ENCODE peak calls at places on chromosome 1, in five cellular contexts. I is activated T-cell treated with anti-CD3 and anti-CD28 coated beads for 24 hours, Z is GM13977, K is AG08395, T is mucosa of descending colon. G is an unnamed sample.

GRCh38 chr1:176783281-176783680 is 320.3 kb downstream of the PAPPA2 start:
- DNase-seq in T (no peak), I (no peak), Z (no peak), K (no peak), G (no peak)

GRCh38 chr1:2968471-2968881 is 52.8 kb upstream of the ACTRT2 start:
- DNase-seq in Z (no peak), K (no peak), T (peak; percentile 29), I (no peak), G (no peak)

GRCh38 chr1:206691604-206692003 is 6.9 kb downstream of the MAPKAPK2 start:
- DNase-seq in T (no peak), K (no peak), I (no peak), Z (no peak), G (no peak)

GRCh38 chr1:167661527-167662436 is 31.8 kb downstream of the RCSD1 start:
- DNase-seq in I (no peak), Z (no peak), K (peak; percentile 83), T (no peak), G (no peak)

GRCh38 chr1:151716771-151717631 is at the start of gene CELF3:
- DNase-seq in I (no peak), Z (peak; percentile 61), K (no peak), T (no peak), G (peak; percentile 25)

GRCh38 chr1:115706009-115706362 is 62.5 kb downstream of the CASQ2 start:
- DNase-seq in K (no peak), I (no peak), Z (no peak), T (no peak), G (no peak)

GRCh38 chr1:15066191-15066590 is 87.4 kb upstream of the TMEM51 start:
- DNase-seq in Z (no peak), T (no peak), I (no peak), K (no peak), G (no peak)

GRCh38 chr1:117686907-117687306 is 81.1 kb downstream of the TENT5C start:
- DNase-seq in T (no peak), Z (no peak), I (no peak), K (peak; percentile 65), G (no peak)

GRCh38 chr1:185695299-185695698 is 38.9 kb upstream of the HMCN1 start:
- DNase-seq in K (no peak), T (no peak), I (no peak), Z (no peak), G (no peak)

GRCh38 chr1:155026588-155026987 is 7.0 kb downstream of the DCST2 start:
- DNase-seq in T (no peak), Z (no peak), I (no peak), K (peak; percentile 36), G (no peak)

GRCh38 chr1:52697795-52698674 is at the start of gene COA7:
- DNase-seq in I (peak; percentile 63), K (peak; percentile 92), Z (peak; percentile 77), T (peak; percentile 91), G (peak; percentile 74)

GRCh38 chr1:107529511-107530149 is 388.8 kb downstream of the NTNG1 start:
- DNase-seq in T (no peak), K (peak; percentile 74), I (no peak), Z (peak; percentile 68), G (peak; percentile 17)

GRCh38 chr1:46623733-46624695 is 7.4 kb upstream of the MOB3C start:
- DNase-seq in I (no peak), Z (no peak), K (no peak), T (no peak), G (no peak)

GRCh38 chr1:19643113-19643512 is 998 bp upstream of the NBL1 start:
- DNase-seq in Z (no peak), T (peak; percentile 91), I (no peak), K (peak; percentile 74), G (no peak)

GRCh38 chr1:37246631-37247030 is 212.3 kb upstream of the GRIK3 start:
- DNase-seq in K (no peak), T (no peak), Z (no peak), I (no peak), G (no peak)

GRCh38 chr1:71561729-71562128 is 480.9 kb upstream of the ZRANB2 start:
- DNase-seq in I (no peak), K (peak; percentile 73), Z (no peak), T (no peak), G (no peak)

GRCh38 chr1:186206046-186206564 is 168.9 kb downstream of the TPR start:
- DNase-seq in T (no peak), I (no peak), Z (no peak), K (no peak), G (no peak)

GRCh38 chr1:201459775-201460174 is 9.2 kb downstream of the PHLDA3 start:
- DNase-seq in Z (no peak), I (no peak), K (no peak), T (no peak), G (no peak)

GRCh38 chr1:31180338-31180737 is 59.3 kb downstream of the NKAIN1 start:
- DNase-seq in K (no peak), Z (no peak), I (no peak), T (no peak), G (no peak)

GRCh38 chr1:24369801-24370200 is 43.8 kb downstream of the STPG1 start:
- DNase-seq in I (no peak), Z (no peak), K (no peak), T (no peak), G (no peak)

GRCh38 chr1:3649342-3650247 is at the start of gene WRAP73:
- DNase-seq in K (peak; percentile 96), Z (peak; percentile 98), T (peak; percentile 92), I (peak; percentile 83), G (peak; percentile 90)

GRCh38 chr1:118826669-118827068 is 161.5 kb downstream of the TBX15 start:
- DNase-seq in T (no peak), I (no peak), K (no peak), Z (no peak), G (no peak)

GRCh38 chr1:245091818-245092637 is 62.8 kb upstream of the KIF26B start:
- DNase-seq in K (peak; percentile 94), T (no peak), Z (no peak), I (no peak), G (no peak)

GRCh38 chr1:48943826-48944225 is 167.1 kb upstream of the BEND5 start:
- DNase-seq in I (no peak), Z (no peak), K (peak; percentile 29), T (no peak), G (no peak)

GRCh38 chr1:24702511-24703293 is 42.5 kb upstream of the CLIC4 start:
- DNase-seq in I (no peak), Z (no peak), T (no peak), K (no peak), G (no peak)

GRCh38 chr1:213647864-213648650 is 339.7 kb upstream of the PROX1 start:
- DNase-seq in I (no peak), Z (no peak), T (no peak), K (no peak), G (no peak)

GRCh38 chr1:15352122-15352957 is 57.3 kb upstream of the EFHD2 start:
- DNase-seq in K (peak; percentile 84), Z (no peak), I (peak; percentile 46), T (no peak), G (peak; percentile 46)

GRCh38 chr1:183472488-183473285 is at the start of gene SMG7:
- DNase-seq in I (peak; percentile 32), T (peak; percentile 86), K (peak; percentile 32), Z (peak; percentile 27), G (peak; percentile 57)

GRCh38 chr1:109993885-109994284 is 9.3 kb downstream of the AHCYL1 start:
- DNase-seq in T (no peak), K (no peak), Z (no peak), I (no peak), G (no peak)

GRCh38 chr1:58573705-58574591 is 3.1 kb downstream of the TACSTD2 start:
- DNase-seq in T (no peak), I (peak; percentile 20), Z (peak; percentile 71), K (no peak), G (peak; percentile 52)

GRCh38 chr1:3501856-3502665 is 47.6 kb downstream of the ARHGEF16 start:
- DNase-seq in T (peak; percentile 83), Z (peak; percentile 82), I (no peak), K (peak; percentile 33), G (peak; percentile 23)

GRCh38 chr1:229991104-229991513 is 75.9 kb upstream of the GALNT2 start:
- DNase-seq in K (no peak), T (no peak), Z (no peak), I (no peak), G (no peak)

GRCh38 chr1:40252601-40253000 is 4.9 kb downstream of the TMCO2 start:
- DNase-seq in K (no peak), Z (no peak), T (no peak), I (no peak), G (no peak)

GRCh38 chr1:11564237-11564636 is 85.3 kb downstream of the DISP3 start:
- DNase-seq in T (no peak), I (no peak), Z (no peak), K (no peak), G (no peak)

GRCh38 chr1:153395136-153395685 is 4.3 kb upstream of the S100A8 start:
- DNase-seq in I (no peak), T (no peak), Z (no peak), K (no peak), G (no peak)

GRCh38 chr1:27655151-27655929 is 16.7 kb downstream of the IFI6 start:
- DNase-seq in T (peak; percentile 42), I (no peak), Z (no peak), K (no peak), G (no peak)

GRCh38 chr1:2228684-2229031 is 539 bp downstream of the SKI start:
- DNase-seq in I (no peak), K (no peak), Z (peak; percentile 67), T (peak; percentile 71), G (no peak)

GRCh38 chr1:31674626-31675025 is 29.2 kb downstream of the COL16A1 start:
- DNase-seq in I (no peak), Z (no peak), K (no peak), T (no peak), G (no peak)

G was measured in activated CD4-positive, alpha-beta memory T cell treated with anti-CD3 and anti-CD28 coated beads, Interleukin-2, amount 10 ng/mL, durations not matched to agents 7 days and 5 days.